ENCODE peak calls at places on chromosomes 11 and 22, in six cellular contexts. One of them, this sample, is unnamed.

GRCh38 chr11:129435499-129436245 is 60.0 kb downstream of the BARX2 start:
- DNase-seq in fibroblast of lung: no peak
- DNase-seq in AG04449: no peak
- DNase-seq in neural crest cell: no peak
- DNase-seq in esophagus muscularis mucosa: no peak
- DNase-seq in ovary: no peak
- DNase-seq in this sample: no peak

GRCh38 chr22:34812631-34813030 is 253.3 kb upstream of the ISX start:
- DNase-seq in fibroblast of lung: peak; percentile 52
- DNase-seq in AG04449: no peak
- DNase-seq in neural crest cell: no peak
- DNase-seq in esophagus muscularis mucosa: no peak
- DNase-seq in ovary: no peak
- DNase-seq in this sample: no peak

GRCh38 chr22:36860017-36860416 is 789 bp upstream of the NCF4 start:
- DNase-seq in fibroblast of lung: no peak
- DNase-seq in AG04449: no peak
- DNase-seq in neural crest cell: no peak
- DNase-seq in esophagus muscularis mucosa: no peak
- DNase-seq in ovary: no peak
- DNase-seq in this sample: no peak

GRCh38 chr11:129853508-129854228 is 38.0 kb downstream of the TMEM45B start:
- DNase-seq in fibroblast of lung: peak; percentile 8
- DNase-seq in AG04449: no peak
- DNase-seq in neural crest cell: no peak
- DNase-seq in esophagus muscularis mucosa: no peak
- DNase-seq in ovary: peak; percentile 47
- DNase-seq in this sample: peak; percentile 74

GRCh38 chr11:28690746-28691145 is 582.6 kb downstream of the METTL15 start:
- DNase-seq in fibroblast of lung: peak; percentile 46
- DNase-seq in AG04449: peak; percentile 14
- DNase-seq in neural crest cell: no peak
- DNase-seq in esophagus muscularis mucosa: no peak
- DNase-seq in ovary: no peak
- DNase-seq in this sample: no peak

GRCh38 chr11:47607380-47607779 is 13.2 kb upstream of the C1QTNF4 start:
- DNase-seq in fibroblast of lung: peak; percentile 96
- DNase-seq in AG04449: peak; percentile 76
- DNase-seq in neural crest cell: no peak
- DNase-seq in esophagus muscularis mucosa: no peak
- DNase-seq in ovary: no peak
- DNase-seq in this sample: no peak

GRCh38 chr22:49352361-49353169 is 475.1 kb downstream of the BRD1 start:
- DNase-seq in fibroblast of lung: no peak
- DNase-seq in AG04449: no peak
- DNase-seq in neural crest cell: no peak
- DNase-seq in esophagus muscularis mucosa: no peak
- DNase-seq in ovary: no peak
- DNase-seq in this sample: no peak

GRCh38 chr11:14673824-14674432 is 30.3 kb downstream of the PDE3B start:
- DNase-seq in fibroblast of lung: no peak
- DNase-seq in AG04449: no peak
- DNase-seq in neural crest cell: no peak
- DNase-seq in esophagus muscularis mucosa: no peak
- DNase-seq in ovary: no peak
- DNase-seq in this sample: no peak

GRCh38 chr22:26806445-26807170 is 149.2 kb downstream of the MIAT start:
- DNase-seq in fibroblast of lung: no peak
- DNase-seq in AG04449: no peak
- DNase-seq in neural crest cell: no peak
- DNase-seq in esophagus muscularis mucosa: no peak
- DNase-seq in ovary: no peak
- DNase-seq in this sample: no peak

GRCh38 chr11:23540101-23540561 is 679.9 kb upstream of the CCDC179 start:
- DNase-seq in fibroblast of lung: peak; percentile 77
- DNase-seq in AG04449: peak; percentile 50
- DNase-seq in neural crest cell: peak; percentile 12
- DNase-seq in esophagus muscularis mucosa: no peak
- DNase-seq in ovary: no peak
- DNase-seq in this sample: no peak

GRCh38 chr22:44437493-44438015 is 60.5 kb downstream of the RTL6 start:
- DNase-seq in fibroblast of lung: peak; percentile 75
- DNase-seq in AG04449: no peak
- DNase-seq in neural crest cell: no peak
- DNase-seq in esophagus muscularis mucosa: no peak
- DNase-seq in ovary: no peak
- DNase-seq in this sample: no peak

GRCh38 chr22:36027960-36028645 is 521 bp downstream of the RBFOX2 start:
- DNase-seq in fibroblast of lung: no peak
- DNase-seq in AG04449: no peak
- DNase-seq in neural crest cell: peak; percentile 12
- DNase-seq in esophagus muscularis mucosa: no peak
- DNase-seq in ovary: peak; percentile 63
- DNase-seq in this sample: no peak

GRCh38 chr11:116649268-116649667 is 123.5 kb downstream of the BUD13 start:
- DNase-seq in fibroblast of lung: no peak
- DNase-seq in AG04449: no peak
- DNase-seq in neural crest cell: no peak
- DNase-seq in esophagus muscularis mucosa: peak; percentile 80
- DNase-seq in ovary: no peak
- DNase-seq in this sample: no peak

GRCh38 chr22:26172389-26172990 is 3.2 kb downstream of the SEZ6L start:
- DNase-seq in fibroblast of lung: peak; percentile 9
- DNase-seq in AG04449: no peak
- DNase-seq in neural crest cell: peak; percentile 59
- DNase-seq in esophagus muscularis mucosa: no peak
- DNase-seq in ovary: no peak
- DNase-seq in this sample: no peak

GRCh38 chr11:120511804-120512726 is 517 bp downstream of the GRIK4 start:
- DNase-seq in fibroblast of lung: no peak
- DNase-seq in AG04449: no peak
- DNase-seq in neural crest cell: no peak
- DNase-seq in esophagus muscularis mucosa: no peak
- DNase-seq in ovary: peak; percentile 68
- DNase-seq in this sample: no peak

GRCh38 chr11:74019104-74019738 is 10.3 kb upstream of the UCP3 start:
- DNase-seq in fibroblast of lung: peak; percentile 3
- DNase-seq in AG04449: no peak
- DNase-seq in neural crest cell: no peak
- DNase-seq in esophagus muscularis mucosa: no peak
- DNase-seq in ovary: no peak
- DNase-seq in this sample: no peak

GRCh38 chr11:26992031-26992541 is 1.8 kb upstream of the FIBIN start:
- DNase-seq in fibroblast of lung: peak; percentile 91
- DNase-seq in AG04449: peak; percentile 74
- DNase-seq in neural crest cell: no peak
- DNase-seq in esophagus muscularis mucosa: no peak
- DNase-seq in ovary: no peak
- DNase-seq in this sample: no peak

GRCh38 chr22:38262051-38262795 is 10.6 kb downstream of the TMEM184B start:
- DNase-seq in fibroblast of lung: peak; percentile 34
- DNase-seq in AG04449: no peak
- DNase-seq in neural crest cell: no peak
- DNase-seq in esophagus muscularis mucosa: no peak
- DNase-seq in ovary: peak; percentile 52
- DNase-seq in this sample: no peak

GRCh38 chr22:28297504-28297903 is 378.4 kb upstream of the PITPNB start:
- DNase-seq in fibroblast of lung: peak; percentile 31
- DNase-seq in AG04449: no peak
- DNase-seq in neural crest cell: no peak
- DNase-seq in esophagus muscularis mucosa: no peak
- DNase-seq in ovary: no peak
- DNase-seq in this sample: no peak

GRCh38 chr22:38788417-38788816 is 5.5 kb downstream of the DNAL4 start:
- DNase-seq in fibroblast of lung: peak; percentile 97
- DNase-seq in AG04449: peak; percentile 77
- DNase-seq in neural crest cell: no peak
- DNase-seq in esophagus muscularis mucosa: no peak
- DNase-seq in ovary: peak; percentile 57
- DNase-seq in this sample: no peak

GRCh38 chr11:47857485-47858168 is 9.5 kb upstream of the NUP160 start:
- DNase-seq in fibroblast of lung: no peak
- DNase-seq in AG04449: no peak
- DNase-seq in neural crest cell: no peak
- DNase-seq in esophagus muscularis mucosa: no peak
- DNase-seq in ovary: no peak
- DNase-seq in this sample: no peak

GRCh38 chr11:22190827-22191463 is 1.9 kb upstream of the ANO5 start:
- DNase-seq in fibroblast of lung: no peak
- DNase-seq in AG04449: no peak
- DNase-seq in neural crest cell: no peak
- DNase-seq in esophagus muscularis mucosa: no peak
- DNase-seq in ovary: no peak
- DNase-seq in this sample: no peak

GRCh38 chr11:65894034-65894591 is 3.6 kb downstream of the CCDC85B start:
- DNase-seq in fibroblast of lung: no peak
- DNase-seq in AG04449: no peak
- DNase-seq in neural crest cell: no peak
- DNase-seq in esophagus muscularis mucosa: no peak
- DNase-seq in ovary: no peak
- DNase-seq in this sample: no peak

GRCh38 chr11:68518191-68518590 is 57.6 kb downstream of the PPP6R3 start:
- DNase-seq in fibroblast of lung: no peak
- DNase-seq in AG04449: no peak
- DNase-seq in neural crest cell: no peak
- DNase-seq in esophagus muscularis mucosa: no peak
- DNase-seq in ovary: no peak
- DNase-seq in this sample: no peak

GRCh38 chr11:120924109-120924508 is 99.8 kb upstream of the TBCEL start:
- DNase-seq in fibroblast of lung: no peak
- DNase-seq in AG04449: no peak
- DNase-seq in neural crest cell: no peak
- DNase-seq in esophagus muscularis mucosa: no peak
- DNase-seq in ovary: no peak
- DNase-seq in this sample: no peak

GRCh38 chr22:31206896-31207687 is 5.0 kb upstream of the LIMK2 start:
- DNase-seq in fibroblast of lung: no peak
- DNase-seq in AG04449: no peak
- DNase-seq in neural crest cell: no peak
- DNase-seq in esophagus muscularis mucosa: no peak
- DNase-seq in ovary: no peak
- DNase-seq in this sample: no peak

GRCh38 chr11:11860103-11860979 is 18.6 kb downstream of the USP47 start:
- DNase-seq in fibroblast of lung: no peak
- DNase-seq in AG04449: no peak
- DNase-seq in neural crest cell: no peak
- DNase-seq in esophagus muscularis mucosa: no peak
- DNase-seq in ovary: no peak
- DNase-seq in this sample: no peak

GRCh38 chr11:79076526-79077115 is 364.2 kb downstream of the TENM4 start:
- DNase-seq in fibroblast of lung: no peak
- DNase-seq in AG04449: no peak
- DNase-seq in neural crest cell: peak; percentile 48
- DNase-seq in esophagus muscularis mucosa: no peak
- DNase-seq in ovary: no peak
- DNase-seq in this sample: no peak

GRCh38 chr11:76836613-76837291 is 24.0 kb upstream of the ACER3 start:
- DNase-seq in fibroblast of lung: no peak
- DNase-seq in AG04449: no peak
- DNase-seq in neural crest cell: no peak
- DNase-seq in esophagus muscularis mucosa: no peak
- DNase-seq in ovary: no peak
- DNase-seq in this sample: no peak
- TF ChIP-seq CTCF in fibroblast of lung: peak; percentile 26
- TF ChIP-seq CTCF in AG04449: no peak
- TF ChIP-seq CTCF in neural crest cell: no peak
- TF ChIP-seq CTCF in esophagus muscularis mucosa: no peak
- TF ChIP-seq CTCF in ovary: no peak
- TF ChIP-seq CTCF in this sample: no peak

DNA sequence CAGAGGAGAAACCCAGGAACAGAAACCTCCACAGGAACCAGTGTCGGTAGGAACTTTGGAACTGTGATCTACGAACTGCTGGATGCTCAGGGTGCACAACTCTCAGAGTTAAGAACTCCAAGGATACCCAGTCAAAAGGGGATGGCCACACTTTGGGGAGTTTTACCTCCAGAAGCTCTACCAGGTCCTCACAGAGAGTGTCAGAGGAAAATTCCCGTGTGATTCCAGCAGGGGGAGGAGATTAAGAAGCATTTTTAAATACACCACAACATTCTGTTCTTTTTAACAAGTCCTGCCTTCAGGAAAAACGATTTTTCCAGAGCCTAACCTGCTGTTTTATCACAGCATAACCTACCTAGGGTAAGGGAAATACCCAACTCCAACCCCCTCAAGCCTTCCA is 104.0 kb downstream of the SOX6 start:
- DNase-seq in fibroblast of lung: no peak
- DNase-seq in AG04449: no peak
- DNase-seq in neural crest cell: no peak
- DNase-seq in esophagus muscularis mucosa: no peak
- DNase-seq in ovary: no peak
- DNase-seq in this sample: no peak
- TF ChIP-seq CTCF in fibroblast of lung: peak; percentile 27
- TF ChIP-seq CTCF in AG04449: peak; percentile 22
- TF ChIP-seq CTCF in neural crest cell: peak; percentile 53
- TF ChIP-seq CTCF in esophagus muscularis mucosa: no peak
- TF ChIP-seq CTCF in ovary: no peak
- TF ChIP-seq CTCF in this sample: no peak

GRCh38 chr11:390175-390574 is 3.8 kb upstream of the PKP3 start:
- DNase-seq in fibroblast of lung: no peak
- DNase-seq in AG04449: no peak
- DNase-seq in neural crest cell: no peak
- DNase-seq in esophagus muscularis mucosa: no peak
- DNase-seq in ovary: no peak
- DNase-seq in this sample: no peak
- TF ChIP-seq CTCF in fibroblast of lung: no peak
- TF ChIP-seq CTCF in AG04449: no peak
- TF ChIP-seq CTCF in neural crest cell: no peak
- TF ChIP-seq CTCF in esophagus muscularis mucosa: no peak
- TF ChIP-seq CTCF in ovary: no peak
- TF ChIP-seq CTCF in this sample: no peak

GRCh38 chr11:64514596-64514995 is 76.4 kb upstream of the SLC22A12 start:
- DNase-seq in fibroblast of lung: no peak
- DNase-seq in AG04449: no peak
- DNase-seq in neural crest cell: no peak
- DNase-seq in esophagus muscularis mucosa: no peak
- DNase-seq in ovary: no peak
- DNase-seq in this sample: no peak

GRCh38 chr11:64519541-64519940 is 71.5 kb upstream of the SLC22A12 start:
- DNase-seq in fibroblast of lung: no peak
- DNase-seq in AG04449: no peak
- DNase-seq in neural crest cell: no peak
- DNase-seq in esophagus muscularis mucosa: no peak
- DNase-seq in ovary: no peak
- DNase-seq in this sample: no peak

GRCh38 chr11:64518928-64519327 is 72.1 kb upstream of the SLC22A12 start:
- DNase-seq in fibroblast of lung: no peak
- DNase-seq in AG04449: no peak
- DNase-seq in neural crest cell: no peak
- DNase-seq in esophagus muscularis mucosa: no peak
- DNase-seq in ovary: no peak
- DNase-seq in this sample: no peak

GRCh38 chr11:64520013-64520412 is 71.0 kb upstream of the SLC22A12 start:
- DNase-seq in fibroblast of lung: no peak
- DNase-seq in AG04449: no peak
- DNase-seq in neural crest cell: no peak
- DNase-seq in esophagus muscularis mucosa: no peak
- DNase-seq in ovary: no peak
- DNase-seq in this sample: no peak

GRCh38 chr11:64516226-64516625 is 74.8 kb upstream of the SLC22A12 start:
- DNase-seq in fibroblast of lung: no peak
- DNase-seq in AG04449: no peak
- DNase-seq in neural crest cell: no peak
- DNase-seq in esophagus muscularis mucosa: no peak
- DNase-seq in ovary: no peak
- DNase-seq in this sample: no peak
- TF ChIP-seq CTCF in fibroblast of lung: no peak
- TF ChIP-seq CTCF in AG04449: no peak
- TF ChIP-seq CTCF in neural crest cell: peak; percentile 40
- TF ChIP-seq CTCF in esophagus muscularis mucosa: no peak
- TF ChIP-seq CTCF in ovary: no peak
- TF ChIP-seq CTCF in this sample: no peak

This sample was measured in mesothelial cell of epicardium.